ENCODE peak calls at places on chromosomes 3 and 15, in seven cellular contexts. One of them, this sample, is unnamed.

GRCh38 chr3:98917608-98918007 is 16.1 kb upstream of the DCBLD2 start:
- DNase-seq in H4: no peak
- DNase-seq in small intestine: no peak
- DNase-seq in stimulated activated CD4-positive, alpha-beta T cell treated with anti-CD3 and anti-CD28 coated beads, Interleukin-2, amount 100 ng/mL, for 48 hours: no peak
- DNase-seq in HuH-7: no peak
- DNase-seq in T-cell: no peak
- DNase-seq in T-helper 17 cell: no peak
- DNase-seq in this sample: no peak

GRCh38 chr3:27451845-27452244 is 32.3 kb downstream of the SLC4A7 start:
- DNase-seq in H4: no peak
- DNase-seq in small intestine: no peak
- DNase-seq in T-cell: no peak
- DNase-seq in HuH-7: no peak
- DNase-seq in T-helper 17 cell: no peak
- DNase-seq in stimulated activated CD4-positive, alpha-beta T cell treated with anti-CD3 and anti-CD28 coated beads, Interleukin-2, amount 100 ng/mL, for 48 hours: no peak
- DNase-seq in this sample: no peak

GRCh38 chr3:19559724-19560442 is 374.1 kb downstream of the EFHB start:
- DNase-seq in T-helper 17 cell: no peak
- DNase-seq in stimulated activated CD4-positive, alpha-beta T cell treated with anti-CD3 and anti-CD28 coated beads, Interleukin-2, amount 100 ng/mL, for 48 hours: no peak
- DNase-seq in H4: no peak
- DNase-seq in HuH-7: no peak
- DNase-seq in small intestine: no peak
- DNase-seq in T-cell: no peak
- DNase-seq in this sample: no peak

GRCh38 chr3:28703858-28704257 is 355.2 kb upstream of the AZI2 start:
- DNase-seq in H4: no peak
- DNase-seq in HuH-7: no peak
- DNase-seq in small intestine: no peak
- DNase-seq in T-cell: no peak
- DNase-seq in stimulated activated CD4-positive, alpha-beta T cell treated with anti-CD3 and anti-CD28 coated beads, Interleukin-2, amount 100 ng/mL, for 48 hours: no peak
- DNase-seq in T-helper 17 cell: no peak
- DNase-seq in this sample: no peak

GRCh38 chr15:66840615-66841014 is 138.6 kb downstream of the SMAD6 start:
- DNase-seq in small intestine: no peak
- DNase-seq in HuH-7: no peak
- DNase-seq in stimulated activated CD4-positive, alpha-beta T cell treated with anti-CD3 and anti-CD28 coated beads, Interleukin-2, amount 100 ng/mL, for 48 hours: no peak
- DNase-seq in T-cell: no peak
- DNase-seq in T-helper 17 cell: no peak
- DNase-seq in H4: no peak
- DNase-seq in this sample: no peak

GRCh38 chr3:26622634-26623408 is at the start of gene LRRC3B:
- DNase-seq in T-cell: no peak
- DNase-seq in H4: no peak
- DNase-seq in T-helper 17 cell: no peak
- DNase-seq in small intestine: no peak
- DNase-seq in stimulated activated CD4-positive, alpha-beta T cell treated with anti-CD3 and anti-CD28 coated beads, Interleukin-2, amount 100 ng/mL, for 48 hours: no peak
- DNase-seq in HuH-7: no peak
- DNase-seq in this sample: no peak

GRCh38 chr15:91561371-91562100 is 292.0 kb upstream of the SLCO3A1 start:
- DNase-seq in HuH-7: no peak
- DNase-seq in small intestine: no peak
- DNase-seq in stimulated activated CD4-positive, alpha-beta T cell treated with anti-CD3 and anti-CD28 coated beads, Interleukin-2, amount 100 ng/mL, for 48 hours: no peak
- DNase-seq in T-helper 17 cell: no peak
- DNase-seq in T-cell: no peak
- DNase-seq in H4: peak
- DNase-seq in this sample: no peak

GRCh38 chr3:124774305-124774673 is 44.0 kb downstream of the UMPS start:
- DNase-seq in T-helper 17 cell: no peak
- DNase-seq in H4: peak
- DNase-seq in HuH-7: no peak
- DNase-seq in stimulated activated CD4-positive, alpha-beta T cell treated with anti-CD3 and anti-CD28 coated beads, Interleukin-2, amount 100 ng/mL, for 48 hours: no peak
- DNase-seq in T-cell: no peak
- DNase-seq in small intestine: no peak
- DNase-seq in this sample: no peak

GRCh38 chr3:107432013-107432515 is 54.8 kb downstream of the CCDC54 start:
- DNase-seq in stimulated activated CD4-positive, alpha-beta T cell treated with anti-CD3 and anti-CD28 coated beads, Interleukin-2, amount 100 ng/mL, for 48 hours: no peak
- DNase-seq in T-helper 17 cell: no peak
- DNase-seq in small intestine: peak
- DNase-seq in H4: no peak
- DNase-seq in HuH-7: no peak
- DNase-seq in T-cell: no peak
- DNase-seq in this sample: no peak

GRCh38 chr3:82496890-82497560 is 735.6 kb upstream of the GBE1 start:
- DNase-seq in T-cell: no peak
- DNase-seq in HuH-7: peak
- DNase-seq in H4: no peak
- DNase-seq in T-helper 17 cell: no peak
- DNase-seq in small intestine: no peak
- DNase-seq in stimulated activated CD4-positive, alpha-beta T cell treated with anti-CD3 and anti-CD28 coated beads, Interleukin-2, amount 100 ng/mL, for 48 hours: no peak
- DNase-seq in this sample: no peak

This sample was measured in natural killer cell treated with Interleukin-12 subunit alpha and Interleukin-12 subunit beta and Interleukin-15 and Interleukin-18, amount 100 ng/mL, for 72 hours.